ENCODE peak calls at places on chromosomes 7 and 10, in eight cellular contexts. F is H9, J is fibroblast of villous mesenchyme, E is astrocyte, H is left ventricle myocardium inferior, T is glutamatergic neuron, N is heart left ventricle, O is tibial nerve. Z is an unnamed sample.

GRCh38 chr7:107232568-107233090 is 63.8 kb downstream of the HBP1 start:
- DNase-seq in F (no peak), J (peak; percentile 12), E (peak; percentile 89), H (no peak), T (no peak), N (no peak), O (no peak), Z (no peak)

GRCh38 chr7:3301831-3302618 is 973 bp downstream of the SDK1 start:
- DNase-seq in F (peak; percentile 40), J (peak; percentile 19), E (peak; percentile 20), H (no peak), T (peak; percentile 34), N (no peak), O (no peak), Z (no peak)

GRCh38 chr7:5526190-5527037 is 102.8 kb upstream of the TNRC18 start:
- DNase-seq in F (peak; percentile 80), J (no peak), E (no peak), H (peak; percentile 59), T (no peak), N (peak; percentile 48), O (no peak), Z (no peak)

GRCh38 chr10:118792501-118792900 is 37.7 kb upstream of the CACUL1 start:
- DNase-seq in F (no peak), J (no peak), E (peak; percentile 37), H (no peak), T (no peak), N (peak; percentile 26), O (peak; percentile 15), Z (no peak)

GRCh38 chr7:2471396-2471795 is 4.8 kb downstream of the GRIFIN start:
- DNase-seq in F (peak; percentile 79), J (no peak), E (no peak), H (peak; percentile 69), T (no peak), N (peak; percentile 77), O (no peak), Z (no peak)

GRCh38 chr10:102118867-102119266 is 1.3 kb downstream of the LDB1 start:
- DNase-seq in F (peak; percentile 53), J (peak; percentile 50), E (no peak), H (no peak), T (no peak), N (peak; percentile 50), O (no peak), Z (no peak)

GRCh38 chr10:12259988-12260387 is 64.0 kb downstream of the CDC123 start:
- DNase-seq in F (no peak), J (no peak), E (no peak), H (no peak), T (no peak), N (no peak), O (no peak), Z (no peak)

GRCh38 chr10:23065549-23065948 is 29.8 kb upstream of the MSRB2 start:
- DNase-seq in F (no peak), J (peak; percentile 64), E (peak; percentile 79), H (peak; percentile 75), T (no peak), N (peak; percentile 79), O (peak; percentile 60), Z (peak; percentile 45)

GRCh38 chr7:97405842-97406241 is 288.3 kb downstream of the SDHAF3 start:
- DNase-seq in F (no peak), J (no peak), E (no peak), H (no peak), T (no peak), N (no peak), O (no peak), Z (no peak)

GRCh38 chr10:73859441-73860049 is 14.8 kb downstream of the CAMK2G start:
- DNase-seq in F (no peak), J (no peak), E (no peak), H (no peak), T (no peak), N (no peak), O (no peak), Z (no peak)

GRCh38 chr10:34565934-34566333 is 249.2 kb downstream of the PARD3 start:
- DNase-seq in F (no peak), J (no peak), E (peak; percentile 83), H (no peak), T (no peak), N (no peak), O (no peak), Z (no peak)

GRCh38 chr7:45625714-45626440 is 51.7 kb downstream of the ADCY1 start:
- DNase-seq in F (no peak), J (peak; percentile 81), E (no peak), H (no peak), T (no peak), N (no peak), O (no peak), Z (no peak)

GRCh38 chr7:29017666-29018065 is 59.5 kb upstream of the TRIL start:
- DNase-seq in F (no peak), J (peak; percentile 25), E (peak; percentile 67), H (no peak), T (no peak), N (no peak), O (no peak), Z (peak; percentile 26)

DNA sequence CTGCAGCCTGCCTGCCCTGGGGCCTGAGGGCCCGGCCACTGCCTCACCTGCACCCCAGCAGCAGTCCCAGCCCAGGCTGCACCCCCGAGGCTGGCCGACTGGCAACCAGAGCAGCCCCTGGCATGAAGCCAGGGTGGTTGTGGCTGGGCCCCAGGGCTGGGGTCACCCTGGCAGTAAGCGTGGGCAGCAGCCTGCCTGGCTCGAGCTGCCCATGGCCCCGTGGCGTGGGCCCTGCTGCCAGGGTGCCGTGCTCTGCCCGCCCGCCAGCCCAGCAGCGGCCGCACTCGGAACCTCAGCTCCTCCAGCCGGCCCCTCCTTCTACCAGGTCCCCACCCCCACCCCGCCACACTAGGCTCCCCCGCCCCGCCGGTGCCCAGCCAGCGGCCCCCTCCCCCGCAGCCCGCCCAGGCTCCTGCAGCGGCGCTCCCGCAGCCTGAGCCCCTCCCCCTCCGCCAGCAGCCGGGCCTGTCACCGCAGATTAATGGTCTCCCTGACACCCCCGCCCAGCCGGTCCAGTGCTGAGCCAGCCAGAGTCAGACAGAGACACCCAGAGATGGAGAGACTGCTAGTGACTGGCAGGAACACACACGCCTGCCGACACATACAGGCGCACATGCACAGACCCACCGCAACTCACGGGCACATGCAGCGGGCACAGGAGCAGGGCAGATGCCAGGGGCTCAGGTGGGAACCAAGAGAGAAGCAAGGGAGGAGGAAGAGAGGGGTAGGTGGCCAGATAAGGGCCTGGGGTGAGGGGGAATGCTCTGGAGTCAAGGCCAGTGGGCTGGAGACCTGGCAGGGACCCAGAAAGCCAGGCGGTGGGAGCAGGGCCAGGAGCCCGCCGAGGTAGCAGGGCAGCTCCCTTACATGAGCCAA is 22.4 kb downstream of the KCNH2 start:
- DNase-seq in F (no peak), J (peak; percentile 30), E (peak; percentile 29), H (peak; percentile 68), T (peak; percentile 68), N (peak; percentile 71), O (no peak), Z (no peak)
- TF ChIP-seq CTCF in F (no peak), J (no peak), E (no peak), H (peak; percentile 21), T (no peak), N (no peak), O (peak; percentile 32), Z (no peak)

DNA sequence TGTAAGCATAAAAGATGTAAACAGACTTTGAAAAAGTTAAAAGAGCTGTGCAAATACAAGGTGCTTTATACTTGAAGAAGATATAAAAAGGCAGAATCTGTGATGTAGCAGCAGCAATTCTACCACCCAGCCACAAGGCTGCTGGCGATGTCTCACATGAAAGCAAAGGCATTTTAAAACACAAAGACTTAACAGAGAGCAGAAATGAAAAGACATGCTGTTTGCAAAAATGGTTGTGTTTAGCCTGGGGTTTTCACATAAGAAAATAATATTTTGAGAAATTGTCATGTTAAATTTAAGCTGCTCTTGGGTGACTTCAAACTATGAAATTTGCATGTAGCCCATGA is 85.5 kb upstream of the ZNF800 start:
- DNase-seq in F (no peak), J (no peak), E (no peak), H (no peak), T (no peak), N (no peak), O (no peak), Z (no peak)
- TF ChIP-seq CTCF in F (peak; percentile 44), J (no peak), E (peak; percentile 7), H (no peak), T (peak; percentile 19), N (no peak), O (no peak), Z (no peak)

GRCh38 chr7:74061840-74062539 is 21.6 kb upstream of the LIMK1 start:
- DNase-seq in F (peak; percentile 61), J (peak; percentile 91), E (peak; percentile 94), H (peak; percentile 73), T (peak; percentile 12), N (peak; percentile 80), O (peak; percentile 71), Z (no peak)

GRCh38 chr7:74058486-74058885 is 25.1 kb upstream of the LIMK1 start:
- DNase-seq in F (no peak), J (no peak), E (no peak), H (no peak), T (no peak), N (no peak), O (no peak), Z (no peak)

GRCh38 chr7:74059037-74059436 is 24.6 kb upstream of the LIMK1 start:
- DNase-seq in F (no peak), J (no peak), E (no peak), H (no peak), T (no peak), N (no peak), O (no peak), Z (no peak)

GRCh38 chr7:74057987-74058386 is 25.6 kb upstream of the LIMK1 start:
- DNase-seq in F (no peak), J (no peak), E (no peak), H (no peak), T (no peak), N (no peak), O (no peak), Z (no peak)

DNA sequence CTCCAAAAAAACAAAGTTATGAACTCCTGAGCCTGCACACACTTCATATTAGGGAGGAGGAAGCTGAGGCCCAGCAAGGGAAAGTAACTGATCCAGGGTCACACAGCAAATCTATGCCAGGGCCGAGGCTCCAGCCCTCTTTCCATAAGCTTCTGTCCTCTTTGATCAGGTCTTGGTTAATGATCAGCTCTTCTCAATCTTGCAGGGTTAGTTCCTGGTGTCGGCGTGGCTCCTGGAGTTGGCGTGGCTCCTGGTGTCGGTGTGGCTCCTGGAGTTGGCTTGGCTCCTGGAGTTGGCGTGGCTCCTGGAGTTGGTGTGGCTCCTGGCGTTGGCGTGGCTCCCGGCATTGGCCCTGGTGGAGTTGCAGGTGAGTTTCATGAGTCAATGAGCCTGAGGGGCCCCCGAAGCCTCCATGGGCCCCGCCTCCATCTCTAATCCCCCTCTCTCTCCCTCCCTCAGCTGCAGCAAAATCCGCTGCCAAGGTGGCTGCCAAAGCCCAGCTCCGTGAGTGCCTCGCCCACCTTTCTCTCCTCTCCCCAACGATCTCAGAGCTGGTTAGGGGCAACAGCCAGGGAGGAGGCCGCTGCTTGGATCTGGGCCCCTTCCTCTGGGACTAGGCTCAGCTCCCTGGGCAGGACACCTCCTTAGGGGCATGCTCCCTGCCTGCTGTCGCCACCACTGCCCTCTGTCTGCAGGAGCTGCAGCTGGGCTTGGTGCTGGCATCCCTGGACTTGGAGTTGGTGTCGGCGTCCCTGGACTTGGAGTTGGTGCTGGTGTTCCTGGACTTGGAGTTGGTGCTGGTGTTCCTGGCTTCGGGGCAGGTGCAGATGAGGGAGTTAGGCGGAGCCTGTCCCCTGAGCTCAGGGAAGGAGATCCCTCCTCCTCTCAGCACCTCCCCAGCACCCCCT is 23.7 kb upstream of the LIMK1 start:
- DNase-seq in F (peak; percentile 35), J (no peak), E (no peak), H (no peak), T (peak; percentile 1), N (no peak), O (no peak), Z (no peak)
- TF ChIP-seq CTCF in F (no peak), J (no peak), E (no peak), H (no peak), T (no peak), N (no peak), O (no peak), Z (no peak)

GRCh38 chr10:70619271-70620019 is 16.9 kb upstream of the PRF1 start:
- DNase-seq in F (no peak), J (peak; percentile 55), E (peak; percentile 47), H (no peak), T (no peak), N (no peak), O (no peak), Z (no peak)
- TF ChIP-seq CTCF in F (peak; percentile 74), J (peak; percentile 42), E (peak; percentile 33), H (peak; percentile 41), T (peak; percentile 16), N (peak; percentile 39), O (no peak), Z (peak; percentile 4)